ENCODE peak calls at places on chromosomes 3 and 15, in nine cellular contexts. O is PC-3, H is nephron progenitor cell, L is pancreas, T is hypothalamus, G is islet precursor cell, A is lower lobe of right lung, K is osteocyte, C is GM20000. I is an unnamed sample.

GRCh38 chr3:174439621-174440349 is 419.3 kb upstream of the NAALADL2 start:
- DNase-seq in H (no peak), O (peak), K (no peak), T (no peak), C (no peak), G (peak), A (no peak), L (peak), I (no peak)

GRCh38 chr15:60651734-60652141 is 172.8 kb upstream of the ICE2 start:
- DNase-seq in A (no peak), K (no peak), O (no peak), T (no peak), G (peak), L (no peak), C (no peak), H (peak), I (no peak)

GRCh38 chr3:138210528-138210927 is 23.4 kb downstream of the ARMC8 start:
- DNase-seq in O (no peak), K (no peak), H (no peak), G (no peak), L (no peak), A (no peak), C (no peak), T (no peak), I (no peak)

GRCh38 chr3:141969711-141970110 is 93.3 kb downstream of the ATP1B3 start:
- DNase-seq in A (no peak), K (no peak), T (no peak), L (no peak), C (no peak), G (no peak), O (no peak), H (no peak), I (no peak)

GRCh38 chr3:172973799-172974198 is 167.2 kb downstream of the SPATA16 start:
- DNase-seq in G (no peak), C (no peak), H (no peak), O (no peak), A (no peak), L (no peak), T (no peak), K (no peak), I (no peak)

GRCh38 chr3:79871656-79872055 is 103.9 kb upstream of the ROBO1 start:
- DNase-seq in L (no peak), G (no peak), O (peak), H (no peak), A (no peak), T (no peak), K (no peak), C (no peak), I (no peak)

GRCh38 chr15:59688383-59688887 is 685 bp downstream of the BNIP2 start:
- DNase-seq in C (no peak), H (no peak), L (peak), K (no peak), A (no peak), G (no peak), O (peak), T (no peak), I (peak)

GRCh38 chr3:195251336-195252065 is 19.5 kb downstream of the XXYLT1 start:
- DNase-seq in G (no peak), C (no peak), T (no peak), H (no peak), K (peak), L (no peak), O (no peak), A (no peak), I (no peak)

GRCh38 chr15:88982304-88982945 is 69.2 kb upstream of the MFGE8 start:
- DNase-seq in A (no peak), T (no peak), G (no peak), L (peak), H (no peak), O (peak), K (peak), C (peak), I (no peak)

GRCh38 chr3:192825657-192826200 is 91.9 kb downstream of the MB21D2 start:
- DNase-seq in K (no peak), A (peak), G (no peak), H (no peak), T (no peak), C (no peak), O (no peak), L (no peak), I (no peak)

GRCh38 chr15:44536298-44536961 is 517 bp upstream of the EIF3J start:
- DNase-seq in K (peak), L (peak), C (no peak), A (peak), O (peak), H (peak), G (peak), T (peak), I (no peak)

GRCh38 chr3:194574639-194575483 is 58.4 kb downstream of the TMEM44 start:
- DNase-seq in K (no peak), H (no peak), O (peak), G (no peak), C (no peak), T (no peak), L (no peak), A (no peak), I (no peak)

GRCh38 chr15:98671060-98672008 is 23.0 kb downstream of the IGF1R start:
- DNase-seq in H (no peak), G (peak), A (no peak), O (no peak), K (no peak), T (no peak), L (no peak), C (no peak), I (no peak)

GRCh38 chr3:127634653-127635052 is 5.7 kb downstream of the PODXL2 start:
- DNase-seq in T (no peak), K (no peak), A (no peak), O (no peak), G (peak), L (no peak), H (no peak), C (no peak), I (no peak)

GRCh38 chr3:79052054-79052681 is 715.6 kb downstream of the ROBO1 start:
- DNase-seq in C (no peak), O (peak), G (no peak), H (peak), A (no peak), T (no peak), L (no peak), K (no peak), I (no peak)

GRCh38 chr3:97763586-97764148 is 891 bp upstream of the ARL6 start:
- DNase-seq in K (no peak), H (peak), O (no peak), T (peak), C (no peak), A (no peak), G (no peak), L (no peak), I (no peak)

GRCh38 chr3:15636028-15636709 is 34.6 kb downstream of the BTD start:
- DNase-seq in O (peak), H (no peak), C (no peak), L (no peak), K (no peak), G (no peak), A (no peak), T (no peak), I (no peak)

GRCh38 chr15:93026359-93026758 is 62.7 kb downstream of the RGMA start:
- DNase-seq in A (no peak), L (no peak), K (no peak), C (no peak), T (no peak), H (no peak), O (no peak), G (no peak), I (no peak)

GRCh38 chr15:97683816-97684215 is 276.7 kb upstream of the ARRDC4 start:
- DNase-seq in L (no peak), K (no peak), C (no peak), T (no peak), O (no peak), H (no peak), A (no peak), G (no peak), I (no peak)

GRCh38 chr15:58724471-58724870 is 25.0 kb downstream of the ADAM10 start:
- DNase-seq in K (no peak), C (peak), A (no peak), H (no peak), L (no peak), G (no peak), O (no peak), T (no peak), I (no peak)

GRCh38 chr3:44208568-44208967 is 33.1 kb upstream of the TOPAZ1 start:
- DNase-seq in H (no peak), C (no peak), O (peak), K (no peak), T (no peak), G (no peak), L (no peak), A (no peak), I (no peak)

GRCh38 chr3:46930176-46930944 is 46.2 kb downstream of the CCDC12 start:
- DNase-seq in G (no peak), H (no peak), K (no peak), A (peak), O (no peak), T (no peak), C (no peak), L (peak), I (no peak)

GRCh38 chr3:42063886-42064285 is 27.3 kb upstream of the TRAK1 start:
- DNase-seq in A (no peak), O (no peak), C (no peak), T (no peak), H (no peak), K (peak), G (no peak), L (no peak), I (no peak)

GRCh38 chr15:99464137-99464536 is 101.6 kb upstream of the MEF2A start:
- DNase-seq in H (no peak), O (no peak), T (no peak), L (no peak), C (no peak), A (no peak), G (no peak), K (no peak), I (no peak)